ENCODE peak calls at places on chromosomes 2 and 18, in four cellular contexts. I is brain microvascular endothelial cell, J is cardiac fibroblast, K is suprapubic skin. W is an unnamed sample.

GRCh38 chr2:47984041-47984440 is 77.7 kb upstream of the FBXO11 start:
- DNase-seq in I (no peak), J (peak; percentile 18), K (no peak), W (no peak)

GRCh38 chr18:48547456-48548403 is 8.9 kb downstream of the CTIF start:
- DNase-seq in I (peak; percentile 86), J (peak; percentile 65), K (peak; percentile 68), W (no peak)

GRCh38 chr2:173797586-173798263 is 167.4 kb downstream of the SP3 start:
- DNase-seq in I (no peak), J (no peak), K (no peak), W (no peak)

GRCh38 chr2:67083978-67084377 is 313.2 kb upstream of the ETAA1 start:
- DNase-seq in I (no peak), J (no peak), K (no peak), W (no peak)

GRCh38 chr2:96413067-96413722 is 77.6 kb downstream of the NCAPH start:
- DNase-seq in I (no peak), J (peak; percentile 7), K (no peak), W (no peak)

GRCh38 chr2:228131833-228132232 is 49.7 kb downstream of the SPHKAP start:
- DNase-seq in I (no peak), J (no peak), K (no peak), W (no peak)

GRCh38 chr2:229795058-229795457 is 80.7 kb upstream of the DNER start:
- DNase-seq in I (no peak), J (no peak), K (no peak), W (no peak)

GRCh38 chr2:11778923-11779757 is 32.7 kb downstream of the LPIN1 start:
- DNase-seq in I (peak; percentile 57), J (peak; percentile 71), K (peak; percentile 81), W (peak; percentile 76)

GRCh38 chr2:238879020-238879419 is 31.1 kb downstream of the TWIST2 start:
- DNase-seq in I (no peak), J (no peak), K (no peak), W (no peak)

GRCh38 chr2:149733936-149734685 is 146.5 kb upstream of the MMADHC start:
- DNase-seq in I (peak; percentile 73), J (peak; percentile 86), K (no peak), W (no peak)

GRCh38 chr18:30512872-30513271 is 529.7 kb downstream of the DSC3 start:
- DNase-seq in I (no peak), J (no peak), K (no peak), W (no peak)

GRCh38 chr2:190530211-190530639 is 4.3 kb downstream of the NEMP2 start:
- DNase-seq in I (peak; percentile 78), J (peak; percentile 60), K (no peak), W (no peak)

GRCh38 chr2:238999290-238999741 is 151.4 kb downstream of the TWIST2 start:
- DNase-seq in I (no peak), J (peak; percentile 33), K (no peak), W (no peak)

GRCh38 chr2:31270136-31270535 is 36.2 kb downstream of the EHD3 start:
- DNase-seq in I (peak; percentile 34), J (no peak), K (no peak), W (no peak)

GRCh38 chr2:66490588-66491001 is 55.7 kb downstream of the MEIS1 start:
- DNase-seq in I (no peak), J (peak; percentile 71), K (no peak), W (no peak)

GRCh38 chr2:10444463-10444862 is 3.7 kb downstream of the ODC1 start:
- DNase-seq in I (no peak), J (no peak), K (no peak), W (no peak)

GRCh38 chr2:190359896-190360376 is 16.5 kb downstream of the INPP1 start:
- DNase-seq in I (peak; percentile 63), J (peak; percentile 85), K (no peak), W (no peak)

GRCh38 chr2:88845772-88846661 is 154.5 kb downstream of the RPIA start:
- DNase-seq in I (no peak), J (no peak), K (no peak), W (no peak)

GRCh38 chr2:29747786-29748470 is 173.5 kb downstream of the ALK start:
- DNase-seq in I (peak; percentile 87), J (peak; percentile 7), K (no peak), W (no peak)

GRCh38 chr18:68489018-68489792 is 225.7 kb downstream of the TMX3 start:
- DNase-seq in I (no peak), J (no peak), K (no peak), W (no peak)

GRCh38 chr2:169877406-169877805 is 50.2 kb downstream of the UBR3 start:
- DNase-seq in I (no peak), J (peak; percentile 70), K (no peak), W (no peak)
- TF ChIP-seq CTCF in I (peak; percentile 40), J (peak; percentile 19), K (no peak), W (no peak)

GRCh38 chr2:233928594-233929351 is 11.6 kb downstream of the TRPM8 start:
- DNase-seq in I (peak; percentile 20), J (peak; percentile 52), K (no peak), W (no peak)
- TF ChIP-seq CTCF in I (peak; percentile 86), J (peak; percentile 61), K (peak; percentile 13), W (peak; percentile 23)

GRCh38 chr2:241508240-241508509 is 209 bp downstream of the STK25 start:
- DNase-seq in I (no peak), J (no peak), K (no peak), W (no peak)
- TF ChIP-seq CTCF in I (no peak), J (no peak), K (no peak), W (peak; percentile 48)

DNA sequence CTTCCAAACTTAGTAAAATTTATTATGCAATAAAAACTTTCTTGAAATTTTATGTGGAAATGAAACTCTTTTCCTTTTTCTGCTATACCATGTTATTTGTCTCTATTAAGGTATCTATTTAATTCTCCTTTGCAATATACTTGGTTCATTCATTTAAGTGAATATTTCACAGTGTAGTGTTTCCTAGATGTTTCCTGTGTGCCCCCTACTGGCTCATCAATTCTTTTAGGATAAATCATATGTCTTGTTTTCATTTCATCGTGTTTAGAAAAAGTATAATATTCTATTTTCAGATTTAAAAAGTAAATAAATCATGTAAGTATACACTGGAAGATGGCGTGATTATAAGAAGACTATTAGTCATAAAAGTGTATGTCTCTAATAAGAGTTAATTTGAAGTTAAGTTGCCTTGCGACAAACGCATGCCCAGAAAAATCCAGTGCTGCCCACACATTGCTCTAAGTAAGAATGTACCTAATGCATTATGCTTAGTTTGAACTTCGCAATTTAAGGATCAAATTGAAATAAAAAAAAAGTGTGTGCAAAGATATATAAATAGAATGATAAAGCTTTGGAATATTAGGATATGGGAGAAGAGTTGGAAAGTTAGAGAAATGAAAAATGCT is 525.4 kb downstream of the KCNJ3 start:
- DNase-seq in I (no peak), J (peak; percentile 0), K (no peak), W (no peak)
- TF ChIP-seq CTCF in I (peak; percentile 26), J (no peak), K (no peak), W (no peak)

GRCh38 chr2:61433606-61434005 is 37.3 kb downstream of the USP34 start:
- DNase-seq in I (no peak), J (no peak), K (no peak), W (no peak)
- TF ChIP-seq CTCF in I (no peak), J (no peak), K (no peak), W (no peak)

W was measured in CD14-positive monocyte.